ENCODE peak calls at places on chromosomes 4 and X, in four cellular contexts. One of them, this sample, is unnamed.

GRCh38 chr4:166594326-166594946 is 639.9 kb downstream of the SPOCK3 start:
- DNase-seq in dorsolateral prefrontal cortex: no peak
- DNase-seq in foreskin fibroblast: peak
- DNase-seq in nephron progenitor cell: peak
- DNase-seq in this sample: no peak

GRCh38 chr4:150305995-150306394 is 227.8 kb downstream of the DCLK2 start:
- DNase-seq in dorsolateral prefrontal cortex: no peak
- DNase-seq in foreskin fibroblast: peak
- DNase-seq in nephron progenitor cell: no peak
- DNase-seq in this sample: no peak

GRCh38 chr4:83262682-83263081 is 21.9 kb downstream of the COQ2 start:
- DNase-seq in dorsolateral prefrontal cortex: no peak
- DNase-seq in foreskin fibroblast: no peak
- DNase-seq in nephron progenitor cell: no peak
- DNase-seq in this sample: no peak

GRCh38 chr4:8842614-8843013 is 29.0 kb downstream of the HMX1 start:
- DNase-seq in dorsolateral prefrontal cortex: no peak
- DNase-seq in foreskin fibroblast: no peak
- DNase-seq in nephron progenitor cell: no peak
- DNase-seq in this sample: no peak

GRCh38 chrX:100895365-100896075 is 21.4 kb upstream of the NOX1 start:
- DNase-seq in dorsolateral prefrontal cortex: no peak
- DNase-seq in foreskin fibroblast: peak
- DNase-seq in nephron progenitor cell: peak
- DNase-seq in this sample: no peak

GRCh38 chr4:178140326-178140915 is 698.2 kb upstream of the AGA start:
- DNase-seq in dorsolateral prefrontal cortex: no peak
- DNase-seq in foreskin fibroblast: no peak
- DNase-seq in nephron progenitor cell: no peak
- DNase-seq in this sample: no peak

GRCh38 chr4:20698382-20698781 is 1.9 kb upstream of the PACRGL start:
- DNase-seq in dorsolateral prefrontal cortex: no peak
- DNase-seq in foreskin fibroblast: peak
- DNase-seq in nephron progenitor cell: no peak
- DNase-seq in this sample: no peak

GRCh38 chr4:81882222-81882621 is 410.5 kb upstream of the RASGEF1B start:
- DNase-seq in dorsolateral prefrontal cortex: no peak
- DNase-seq in foreskin fibroblast: no peak
- DNase-seq in nephron progenitor cell: no peak
- DNase-seq in this sample: no peak

GRCh38 chr4:53453385-53453784 is 75.9 kb downstream of the FIP1L1 start:
- DNase-seq in dorsolateral prefrontal cortex: no peak
- DNase-seq in foreskin fibroblast: peak
- DNase-seq in nephron progenitor cell: no peak
- DNase-seq in this sample: no peak

GRCh38 chr4:89258506-89258905 is 49.1 kb downstream of the GPRIN3 start:
- DNase-seq in dorsolateral prefrontal cortex: no peak
- DNase-seq in foreskin fibroblast: no peak
- DNase-seq in nephron progenitor cell: no peak
- DNase-seq in this sample: no peak

GRCh38 chrX:140764401-140764919 is 54.9 kb downstream of the LINC00632 start:
- DNase-seq in dorsolateral prefrontal cortex: no peak
- DNase-seq in foreskin fibroblast: peak
- DNase-seq in nephron progenitor cell: peak
- DNase-seq in this sample: no peak

GRCh38 chr4:6909970-6910339 is 329 bp downstream of the TBC1D14 start:
- DNase-seq in dorsolateral prefrontal cortex: no peak
- DNase-seq in foreskin fibroblast: peak
- DNase-seq in nephron progenitor cell: peak
- DNase-seq in this sample: no peak

GRCh38 chrX:112910418-112910817 is 69.8 kb upstream of the AMOT start:
- DNase-seq in dorsolateral prefrontal cortex: no peak
- DNase-seq in foreskin fibroblast: no peak
- DNase-seq in nephron progenitor cell: no peak
- DNase-seq in this sample: no peak

GRCh38 chrX:2967998-2968909 is 38.1 kb upstream of the ARSH start:
- DNase-seq in dorsolateral prefrontal cortex: no peak
- DNase-seq in foreskin fibroblast: peak
- DNase-seq in nephron progenitor cell: peak
- DNase-seq in this sample: no peak

GRCh38 chr4:11590132-11590531 is 161.4 kb upstream of the HS3ST1 start:
- DNase-seq in dorsolateral prefrontal cortex: no peak
- DNase-seq in foreskin fibroblast: no peak
- DNase-seq in nephron progenitor cell: no peak
- DNase-seq in this sample: no peak

GRCh38 chrX:148049441-148049840 is 68.3 kb downstream of the FMR1NB start:
- DNase-seq in dorsolateral prefrontal cortex: no peak
- DNase-seq in foreskin fibroblast: peak
- DNase-seq in nephron progenitor cell: peak
- DNase-seq in this sample: no peak

GRCh38 chr4:13912966-13913365 is 285.4 kb upstream of the BOD1L1 start:
- DNase-seq in dorsolateral prefrontal cortex: no peak
- DNase-seq in foreskin fibroblast: peak
- DNase-seq in nephron progenitor cell: no peak
- DNase-seq in this sample: no peak

GRCh38 chr4:172708184-172708583 is 460.4 kb upstream of the GALNT7 start:
- DNase-seq in dorsolateral prefrontal cortex: no peak
- DNase-seq in foreskin fibroblast: no peak
- DNase-seq in nephron progenitor cell: no peak
- DNase-seq in this sample: no peak

GRCh38 chrX:107825698-107826285 is at the start of gene MID2:
- DNase-seq in dorsolateral prefrontal cortex: no peak
- DNase-seq in foreskin fibroblast: peak
- DNase-seq in nephron progenitor cell: peak
- DNase-seq in this sample: no peak

GRCh38 chr4:646460-646859 is 21.1 kb downstream of the PDE6B start:
- DNase-seq in dorsolateral prefrontal cortex: no peak
- DNase-seq in foreskin fibroblast: no peak
- DNase-seq in nephron progenitor cell: no peak
- DNase-seq in this sample: no peak

GRCh38 chr4:186684889-186685309 is 38.8 kb downstream of the FAT1 start:
- DNase-seq in dorsolateral prefrontal cortex: no peak
- DNase-seq in foreskin fibroblast: no peak
- DNase-seq in nephron progenitor cell: no peak
- DNase-seq in this sample: no peak

GRCh38 chr4:187304131-187304530 is 580.5 kb upstream of the FAT1 start:
- DNase-seq in dorsolateral prefrontal cortex: no peak
- DNase-seq in foreskin fibroblast: no peak
- DNase-seq in nephron progenitor cell: peak
- DNase-seq in this sample: no peak

GRCh38 chrX:3134316-3134715 is 93.0 kb downstream of the ARSF start:
- DNase-seq in dorsolateral prefrontal cortex: no peak
- DNase-seq in foreskin fibroblast: peak
- DNase-seq in nephron progenitor cell: no peak
- DNase-seq in this sample: no peak

GRCh38 chrX:50432760-50433377 is 37.8 kb downstream of the DGKK start:
- DNase-seq in dorsolateral prefrontal cortex: no peak
- DNase-seq in foreskin fibroblast: no peak
- DNase-seq in nephron progenitor cell: peak
- DNase-seq in this sample: no peak

GRCh38 chr4:88106205-88106604 is 52.2 kb downstream of the ABCG2 start:
- DNase-seq in dorsolateral prefrontal cortex: no peak
- DNase-seq in foreskin fibroblast: peak
- DNase-seq in nephron progenitor cell: no peak
- DNase-seq in this sample: no peak

GRCh38 chr4:94766856-94767255 is 9.1 kb downstream of the BMPR1B start:
- DNase-seq in dorsolateral prefrontal cortex: no peak
- DNase-seq in foreskin fibroblast: peak
- DNase-seq in nephron progenitor cell: no peak
- DNase-seq in this sample: no peak

GRCh38 chrX:56968980-56969379 is 26.4 kb downstream of the SPIN3 start:
- DNase-seq in dorsolateral prefrontal cortex: no peak
- DNase-seq in foreskin fibroblast: peak
- DNase-seq in nephron progenitor cell: no peak
- DNase-seq in this sample: no peak

GRCh38 chrX:68717196-68717595 is 69.7 kb downstream of the STARD8 start:
- DNase-seq in dorsolateral prefrontal cortex: no peak
- DNase-seq in foreskin fibroblast: no peak
- DNase-seq in nephron progenitor cell: no peak
- DNase-seq in this sample: no peak

GRCh38 chrX:48083212-48083611 is 11.8 kb upstream of the ZNF630 start:
- DNase-seq in dorsolateral prefrontal cortex: no peak
- DNase-seq in foreskin fibroblast: peak
- DNase-seq in nephron progenitor cell: peak
- DNase-seq in this sample: no peak

GRCh38 chrX:53223068-53223693 is 1.8 kb downstream of the KDM5C start:
- DNase-seq in dorsolateral prefrontal cortex: no peak
- DNase-seq in foreskin fibroblast: peak
- DNase-seq in nephron progenitor cell: no peak
- DNase-seq in this sample: no peak

GRCh38 chr4:48620093-48620492 is 130.0 kb downstream of the ZAR1 start:
- DNase-seq in dorsolateral prefrontal cortex: no peak
- DNase-seq in foreskin fibroblast: no peak
- DNase-seq in nephron progenitor cell: no peak
- DNase-seq in this sample: no peak

GRCh38 chr4:44927361-44928061 is 201.2 kb upstream of the GNPDA2 start:
- DNase-seq in dorsolateral prefrontal cortex: no peak
- DNase-seq in foreskin fibroblast: peak
- DNase-seq in nephron progenitor cell: no peak
- DNase-seq in this sample: no peak

GRCh38 chrX:85244411-85245210 is 820 bp downstream of the ZNF711 start:
- DNase-seq in dorsolateral prefrontal cortex: no peak
- DNase-seq in foreskin fibroblast: peak
- DNase-seq in nephron progenitor cell: peak
- DNase-seq in this sample: no peak

GRCh38 chr4:158810487-158811215 is 41.8 kb downstream of the FNIP2 start:
- DNase-seq in dorsolateral prefrontal cortex: no peak
- DNase-seq in foreskin fibroblast: peak
- DNase-seq in nephron progenitor cell: no peak
- DNase-seq in this sample: peak

GRCh38 chrX:46180258-46180687 is 364.9 kb downstream of the ZNF674 start:
- DNase-seq in dorsolateral prefrontal cortex: no peak
- DNase-seq in foreskin fibroblast: peak
- DNase-seq in nephron progenitor cell: no peak
- DNase-seq in this sample: no peak

GRCh38 chr4:146407669-146408084 is 114.1 kb downstream of the SLC10A7 start:
- DNase-seq in dorsolateral prefrontal cortex: no peak
- DNase-seq in foreskin fibroblast: peak
- DNase-seq in nephron progenitor cell: no peak
- DNase-seq in this sample: no peak

GRCh38 chr4:156800463-156800862 is 171.1 kb downstream of the PDGFC start:
- DNase-seq in dorsolateral prefrontal cortex: no peak
- DNase-seq in foreskin fibroblast: no peak
- DNase-seq in nephron progenitor cell: no peak
- DNase-seq in this sample: no peak
- TF ChIP-seq CTCF in dorsolateral prefrontal cortex: no peak
- TF ChIP-seq CTCF in foreskin fibroblast: no peak
- TF ChIP-seq CTCF in nephron progenitor cell: no peak
- TF ChIP-seq CTCF in this sample: no peak

DNA sequence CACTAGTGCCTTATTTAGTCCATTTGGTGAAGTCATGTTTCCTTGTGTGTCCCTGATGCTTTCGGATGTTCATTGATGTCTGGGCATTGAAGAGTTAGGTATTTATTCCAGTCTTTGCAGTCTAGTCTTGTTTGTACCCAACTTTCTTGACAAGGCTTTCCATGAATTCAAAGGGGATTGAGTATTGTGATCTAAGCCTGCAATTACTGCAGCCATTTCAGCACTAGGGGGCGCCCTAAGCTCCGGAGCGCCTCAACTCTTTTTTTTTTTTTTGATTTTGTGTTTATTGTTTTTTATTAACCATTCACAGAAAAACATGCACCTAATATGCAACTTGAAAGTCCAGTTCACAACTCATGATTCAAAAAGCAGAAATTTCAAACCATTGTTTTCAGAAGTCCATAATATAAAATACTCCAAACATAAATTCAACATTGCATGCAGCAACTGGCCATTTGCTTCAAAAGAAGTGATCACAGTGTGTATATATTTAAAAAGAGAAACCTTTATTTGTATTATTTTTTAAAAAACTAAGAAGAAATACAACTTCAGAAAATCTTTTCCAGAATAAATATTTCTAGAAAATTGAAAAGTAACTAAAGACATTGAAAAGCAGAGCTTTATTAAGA is 59.2 kb downstream of the PTPN13 start:
- DNase-seq in dorsolateral prefrontal cortex: no peak
- DNase-seq in foreskin fibroblast: peak
- DNase-seq in nephron progenitor cell: no peak
- DNase-seq in this sample: no peak
- TF ChIP-seq CTCF in dorsolateral prefrontal cortex: no peak
- TF ChIP-seq CTCF in foreskin fibroblast: peak
- TF ChIP-seq CTCF in nephron progenitor cell: no peak
- TF ChIP-seq CTCF in this sample: no peak

GRCh38 chrX:70038951-70039350 is 10.8 kb downstream of the AWAT2 start:
- DNase-seq in dorsolateral prefrontal cortex: no peak
- DNase-seq in foreskin fibroblast: peak
- DNase-seq in nephron progenitor cell: no peak
- DNase-seq in this sample: no peak
- TF ChIP-seq CTCF in dorsolateral prefrontal cortex: no peak
- TF ChIP-seq CTCF in foreskin fibroblast: no peak
- TF ChIP-seq CTCF in nephron progenitor cell: no peak
- TF ChIP-seq CTCF in this sample: no peak

DNA sequence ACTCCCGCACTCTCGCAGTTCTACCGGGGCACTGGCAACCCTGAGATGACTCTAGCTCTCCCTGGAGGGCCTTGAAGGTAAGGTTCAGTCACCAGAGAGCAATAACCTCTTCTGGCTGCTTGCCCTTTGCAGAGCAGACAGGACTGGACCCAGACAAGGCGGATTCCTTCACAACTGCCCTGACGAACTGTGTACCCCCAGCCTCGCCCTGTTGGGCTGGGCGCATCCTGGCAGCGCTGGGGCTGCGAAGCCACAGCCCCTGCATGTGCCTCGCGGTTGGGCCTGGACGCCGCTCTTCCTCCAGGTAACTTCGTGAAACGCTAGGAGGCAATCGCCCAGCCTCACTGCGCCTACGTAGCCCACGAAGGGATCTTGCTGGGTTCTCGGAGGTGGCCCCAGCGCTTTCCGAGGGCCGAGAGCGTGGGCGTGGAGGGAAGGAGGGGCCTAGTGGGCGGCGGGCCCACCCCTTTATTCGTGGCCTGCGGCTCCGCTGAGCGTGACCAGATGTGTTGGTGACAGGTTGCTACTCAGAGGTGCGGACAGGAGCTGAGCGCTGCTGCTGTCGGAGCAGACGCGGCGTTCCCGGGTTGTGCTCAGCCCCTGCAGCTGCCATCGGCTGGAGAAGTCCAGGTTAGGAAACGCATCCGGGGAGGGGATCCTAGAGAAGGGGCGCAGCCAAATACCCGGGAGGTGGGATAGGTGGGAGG is 1.9 kb upstream of the MAMLD1 start:
- DNase-seq in dorsolateral prefrontal cortex: no peak
- DNase-seq in foreskin fibroblast: peak
- DNase-seq in nephron progenitor cell: peak
- DNase-seq in this sample: no peak
- TF ChIP-seq CTCF in dorsolateral prefrontal cortex: no peak
- TF ChIP-seq CTCF in foreskin fibroblast: peak
- TF ChIP-seq CTCF in nephron progenitor cell: no peak
- TF ChIP-seq CTCF in this sample: no peak

DNA sequence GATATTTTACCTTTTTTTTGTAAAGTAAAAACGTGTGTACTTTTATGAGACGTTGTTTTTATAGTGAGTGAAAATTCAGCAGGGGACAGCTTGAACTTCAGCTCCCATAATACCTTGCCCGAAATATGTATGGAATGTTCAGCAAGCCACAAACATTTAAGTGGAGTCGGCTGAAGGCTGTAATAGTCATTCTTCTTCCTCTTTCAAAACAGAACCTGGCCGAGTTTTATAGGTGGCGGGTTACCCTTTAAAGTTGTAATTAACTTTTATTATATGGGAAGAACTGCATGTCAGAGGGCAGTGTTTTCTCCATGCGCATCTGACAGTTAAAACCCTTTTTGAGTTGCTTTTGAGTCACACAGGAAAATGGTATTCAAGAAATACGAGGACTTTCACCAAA is 50.7 kb downstream of the CLDN34 start:
- DNase-seq in dorsolateral prefrontal cortex: no peak
- DNase-seq in foreskin fibroblast: peak
- DNase-seq in nephron progenitor cell: no peak
- DNase-seq in this sample: no peak
- TF ChIP-seq CTCF in dorsolateral prefrontal cortex: no peak
- TF ChIP-seq CTCF in foreskin fibroblast: no peak
- TF ChIP-seq CTCF in nephron progenitor cell: no peak
- TF ChIP-seq CTCF in this sample: no peak

This sample was measured in omental fat pad.